ENCODE peak calls at places on chromosomes 1 and 21, in ten cellular contexts. G is naive thymus-derived CD8-positive, alpha-beta T cell; S is stimulated activated CD4-positive, alpha-beta T cell treated with anti-CD3 and anti-CD28 coated beads, Interleukin-1b, Interleukin-23, amount 100 ng/mL, for 4 hours; A is BJ; P is A172; X is T-helper 17 cell; T is Caki2; V is iPS-NIHi11; N is heart right ventricle; C is amniotic stem cell. U is an unnamed sample.
A peak's percentile ranks its signal among the peaks of the same experiment; 100 is the strongest.

GRCh38 chr1:59502009-59502691 is 205.3 kb downstream of the FGGY start:
- DNase-seq in S (no peak), G (no peak), V (no peak), C (no peak), T (no peak), N (no peak), A (no peak), P (peak; percentile 56), X (no peak), U (no peak)

GRCh38 chr1:161773791-161774190 is 7.7 kb downstream of the ATF6 start:
- DNase-seq in V (no peak), P (no peak), G (no peak), S (no peak), A (no peak), T (no peak), C (no peak), N (no peak), X (no peak), U (no peak)

GRCh38 chr1:16026723-16027484 is 5.1 kb downstream of the CLCNKA start:
- DNase-seq in G (peak; percentile 36), N (no peak), C (no peak), T (no peak), S (peak; percentile 43), X (peak; percentile 21), V (peak; percentile 88), A (no peak), P (no peak), U (peak; percentile 46)

GRCh38 chr1:201254625-201255469 is 28.5 kb upstream of the PKP1 start:
- DNase-seq in P (peak; percentile 28), C (no peak), X (peak; percentile 37), V (peak; percentile 98), S (peak; percentile 48), A (no peak), N (peak; percentile 52), T (peak; percentile 52), G (peak; percentile 54), U (peak; percentile 30)

GRCh38 chr1:222454196-222454595 is 93.7 kb downstream of the HHIPL2 start:
- DNase-seq in P (no peak), C (peak; percentile 15), N (no peak), S (no peak), T (no peak), X (no peak), V (no peak), G (no peak), A (peak; percentile 12), U (no peak)

GRCh38 chr1:48524892-48525467 is 53.0 kb upstream of the SPATA6 start:
- DNase-seq in T (no peak), N (no peak), C (no peak), S (no peak), G (no peak), V (no peak), A (no peak), P (no peak), X (no peak), U (no peak)

GRCh38 chr1:84269286-84269685 is 32.2 kb upstream of the SAMD13 start:
- DNase-seq in T (no peak), P (no peak), N (no peak), G (no peak), X (no peak), C (no peak), A (no peak), S (no peak), V (no peak), U (no peak)

GRCh38 chr1:155873860-155874259 is 14.5 kb downstream of the SYT11 start:
- DNase-seq in C (no peak), X (no peak), G (no peak), S (no peak), V (no peak), A (no peak), N (no peak), P (peak; percentile 79), T (no peak), U (no peak)

GRCh38 chr1:230808268-230808872 is 60.0 kb downstream of the C1orf198 start:
- DNase-seq in V (no peak), N (no peak), C (no peak), P (no peak), A (no peak), T (no peak), S (no peak), X (no peak), G (no peak), U (no peak)

GRCh38 chr1:174964261-174964984 is 35.3 kb upstream of the CACYBP start:
- DNase-seq in T (no peak), G (peak; percentile 68), C (no peak), P (no peak), S (no peak), A (no peak), V (no peak), X (no peak), N (no peak), U (peak; percentile 5)

GRCh38 chr1:104921552-104921951 is 1171.9 kb downstream of the AMY1C start:
- DNase-seq in A (no peak), G (no peak), C (no peak), P (peak; percentile 18), V (no peak), S (no peak), T (no peak), X (no peak), N (no peak), U (no peak)

GRCh38 chr1:63322248-63322943 is at the start of gene FOXD3:
- DNase-seq in C (no peak), A (no peak), S (no peak), T (no peak), X (no peak), V (peak; percentile 64), G (no peak), P (no peak), N (peak; percentile 25), U (no peak)

GRCh38 chr21:27776925-27777553 is 810.2 kb upstream of the ADAMTS5 start:
- DNase-seq in P (no peak), C (no peak), N (peak; percentile 26), V (no peak), X (no peak), T (no peak), G (no peak), A (no peak), S (no peak), U (no peak)

U was measured in stimulated activated naive CD4-positive, alpha-beta T cell.